ENCODE peak calls at places on chromosome 10, in six cellular contexts. B is colonic mucosa, H is ovary, D is mucosa of descending colon, Z is lower lobe of right lung, F is heart left ventricle. V is an unnamed sample.

GRCh38 chr10:131726460-131726861 is 174.3 kb upstream of the PPP2R2D start:
- DNase-seq in B (peak), H (peak), F (peak), D (no peak), Z (peak), V (peak)

GRCh38 chr10:88291289-88292184 is 291.6 kb downstream of the RNLS start:
- DNase-seq in D (no peak), F (no peak), Z (no peak), H (no peak), B (no peak), V (no peak)

GRCh38 chr10:75959209-75959608 is 527.8 kb downstream of the LRMDA start:
- DNase-seq in D (no peak), Z (no peak), B (no peak), F (no peak), H (no peak), V (no peak)

GRCh38 chr10:122342293-122343134 is 32.0 kb upstream of the PLEKHA1 start:
- DNase-seq in Z (no peak), F (no peak), B (peak), D (no peak), H (peak), V (no peak)

GRCh38 chr10:26503911-26504310 is 65.8 kb downstream of the APBB1IP start:
- DNase-seq in H (no peak), B (no peak), D (no peak), Z (no peak), F (no peak), V (no peak)

GRCh38 chr10:96720422-96721206 is at the start of gene PIK3AP1:
- DNase-seq in F (peak), Z (peak), B (peak), H (peak), D (peak), V (peak)

GRCh38 chr10:86291616-86292340 is 74.8 kb downstream of the GRID1 start:
- DNase-seq in F (no peak), B (peak), D (no peak), H (no peak), Z (no peak), V (peak)

GRCh38 chr10:132699411-132700167 is 86.4 kb downstream of the NKX6-2 start:
- DNase-seq in H (no peak), Z (peak), B (no peak), D (peak), F (peak), V (peak)

GRCh38 chr10:61785410-61786105 is 115.9 kb upstream of the ARID5B start:
- DNase-seq in D (no peak), H (no peak), F (no peak), Z (no peak), B (no peak), V (no peak)

GRCh38 chr10:60043561-60043960 is 137.2 kb upstream of the CCDC6 start:
- DNase-seq in Z (no peak), H (no peak), B (peak), D (no peak), F (no peak), V (no peak)

GRCh38 chr10:97640868-97641811 is 669 bp downstream of the PI4K2A start:
- DNase-seq in D (peak), B (peak), F (peak), H (peak), Z (peak), V (peak)

GRCh38 chr10:33335800-33336605 is 1.5 kb upstream of the NRP1 start:
- DNase-seq in Z (peak), D (peak), F (peak), H (peak), B (peak), V (peak)

GRCh38 chr10:88042162-88043100 is 179.0 kb downstream of the PTEN start:
- DNase-seq in H (no peak), B (no peak), D (no peak), F (no peak), Z (peak), V (no peak)

GRCh38 chr10:6621536-6621935 is 41.5 kb upstream of the PRKCQ start:
- DNase-seq in D (no peak), Z (no peak), F (no peak), H (no peak), B (no peak), V (no peak)

GRCh38 chr10:116829711-116830110 is 19.6 kb upstream of the ENO4 start:
- DNase-seq in D (no peak), H (no peak), F (no peak), Z (no peak), B (no peak), V (no peak)

GRCh38 chr10:118139321-118139720 is 92.6 kb upstream of the RAB11FIP2 start:
- DNase-seq in F (no peak), H (no peak), B (no peak), Z (no peak), D (no peak), V (no peak)

GRCh38 chr10:51832652-51833383 is 133.4 kb upstream of the CSTF2T start:
- DNase-seq in F (peak), Z (no peak), B (no peak), H (no peak), D (no peak), V (no peak)

GRCh38 chr10:59557052-59557451 is 152.6 kb downstream of the SLC16A9 start:
- DNase-seq in H (no peak), F (no peak), D (no peak), B (no peak), Z (no peak), V (no peak)

GRCh38 chr10:95229724-95230627 is 35.9 kb downstream of the ACSM6 start:
- DNase-seq in H (no peak), F (no peak), Z (no peak), B (no peak), D (no peak), V (no peak)

GRCh38 chr10:114995468-114995867 is 57.5 kb downstream of the TRUB1 start:
- DNase-seq in H (no peak), B (no peak), F (no peak), Z (no peak), D (no peak), V (no peak)

GRCh38 chr10:60827791-60828488 is 49.7 kb downstream of the CDK1 start:
- DNase-seq in D (no peak), Z (no peak), F (no peak), B (no peak), H (no peak), V (no peak)

GRCh38 chr10:31864834-31865518 is 63.7 kb downstream of the ARHGAP12 start:
- DNase-seq in F (no peak), Z (no peak), B (no peak), D (no peak), H (no peak), V (no peak)

GRCh38 chr10:89480047-89480446 is 55.3 kb downstream of the SLC16A12 start:
- DNase-seq in Z (no peak), D (no peak), F (peak), H (no peak), B (no peak), V (no peak)

GRCh38 chr10:132434405-132435005 is 37.5 kb downstream of the PWWP2B start:
- DNase-seq in B (peak), H (no peak), D (peak), Z (peak), F (no peak), V (peak)

GRCh38 chr10:70599791-70600190 is 2.8 kb downstream of the PRF1 start:
- DNase-seq in Z (no peak), F (no peak), D (no peak), B (no peak), H (no peak), V (peak)

GRCh38 chr10:36168777-36169176 is 526.7 kb upstream of the FZD8 start:
- DNase-seq in Z (no peak), H (no peak), F (no peak), B (no peak), D (no peak), V (no peak)

GRCh38 chr10:36164556-36165504 is 522.7 kb upstream of the FZD8 start:
- DNase-seq in B (no peak), Z (no peak), F (no peak), H (no peak), D (no peak), V (no peak)

DNA sequence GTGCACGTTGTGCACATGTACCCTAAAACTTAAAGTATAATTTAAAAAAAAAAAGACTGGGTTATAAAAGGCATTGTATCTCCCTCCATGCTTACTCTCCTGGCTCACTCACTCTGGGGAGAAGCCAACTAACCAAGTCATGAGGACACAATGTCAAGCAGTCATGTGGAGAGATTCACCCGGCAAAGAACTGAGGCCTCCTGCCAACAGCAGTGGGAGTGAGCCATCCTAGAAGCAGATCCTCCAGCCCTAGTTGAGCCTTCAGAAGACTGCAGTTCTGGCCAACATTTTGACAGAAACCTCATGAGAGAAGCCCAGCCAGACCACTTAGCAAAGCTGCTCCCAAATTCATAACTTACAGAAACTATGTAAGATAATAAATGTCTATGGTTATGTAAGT is 521.7 kb upstream of the FZD8 start:
- DNase-seq in D (no peak), Z (no peak), F (no peak), B (no peak), H (no peak), V (no peak)
- TF ChIP-seq CTCF in D (no peak), Z (no peak), F (no peak), B (no peak), H (no peak), V (no peak)

GRCh38 chr10:79188154-79188763 is 119.5 kb downstream of the ZMIZ1 start:
- DNase-seq in Z (no peak), H (peak), F (no peak), D (no peak), B (peak), V (peak)
- TF ChIP-seq CTCF in Z (no peak), H (peak), F (no peak), D (no peak), B (no peak), V (no peak)

DNA sequence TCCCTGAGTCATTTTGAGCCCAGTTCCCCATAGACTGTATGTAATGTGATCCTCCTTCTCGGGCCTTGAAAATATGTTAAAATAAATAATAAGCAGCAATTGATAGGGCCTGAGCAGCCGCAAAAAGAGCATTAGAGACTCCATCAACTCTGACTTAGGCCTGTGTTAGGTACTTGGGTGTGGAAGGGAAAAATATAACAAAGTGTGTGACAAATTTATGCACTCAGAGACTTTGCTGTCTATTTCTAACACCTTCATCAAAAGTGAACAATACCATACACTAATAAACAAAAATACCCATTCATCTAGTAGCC is 31.4 kb upstream of the HABP2 start:
- DNase-seq in F (no peak), B (no peak), Z (no peak), H (no peak), D (no peak), V (no peak)
- TF ChIP-seq CTCF in F (no peak), B (no peak), Z (no peak), H (no peak), D (no peak), V (no peak)

DNA sequence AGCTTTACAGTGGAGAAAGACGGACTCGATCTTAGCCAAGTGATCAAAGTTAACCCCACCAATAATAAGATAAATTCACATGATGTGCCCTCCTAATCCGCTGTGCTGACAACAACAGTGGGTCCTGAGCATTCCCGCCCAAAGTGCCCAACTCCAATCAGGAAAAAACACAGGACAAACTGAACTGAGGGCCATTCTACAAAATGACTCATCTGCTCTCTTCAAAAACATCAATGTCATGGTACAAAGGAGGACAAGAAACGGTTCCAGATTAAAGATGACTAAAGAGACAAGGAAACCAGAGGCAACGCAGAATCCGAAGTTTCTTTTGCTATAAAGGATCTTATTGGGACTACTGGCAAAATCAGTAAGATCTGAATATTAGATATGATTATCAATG is 79.4 kb downstream of the CTBP2 start:
- DNase-seq in D (no peak), F (no peak), H (no peak), Z (no peak), B (no peak), V (peak)
- TF ChIP-seq CTCF in D (no peak), F (no peak), H (no peak), Z (no peak), B (no peak), V (no peak)

GRCh38 chr10:23528419-23528818 is 89.5 kb downstream of the OTUD1 start:
- DNase-seq in B (no peak), Z (no peak), F (no peak), H (no peak), D (no peak), V (no peak)

GRCh38 chr10:23533212-23533611 is 94.3 kb downstream of the OTUD1 start:
- DNase-seq in D (no peak), Z (no peak), B (no peak), F (no peak), H (no peak), V (no peak)

GRCh38 chr10:23525406-23525805 is 86.5 kb downstream of the OTUD1 start:
- DNase-seq in B (peak), H (no peak), D (no peak), F (no peak), Z (no peak), V (no peak)

GRCh38 chr10:23534328-23534727 is 95.5 kb downstream of the OTUD1 start:
- DNase-seq in D (no peak), Z (no peak), H (no peak), B (no peak), F (no peak), V (no peak)

DNA sequence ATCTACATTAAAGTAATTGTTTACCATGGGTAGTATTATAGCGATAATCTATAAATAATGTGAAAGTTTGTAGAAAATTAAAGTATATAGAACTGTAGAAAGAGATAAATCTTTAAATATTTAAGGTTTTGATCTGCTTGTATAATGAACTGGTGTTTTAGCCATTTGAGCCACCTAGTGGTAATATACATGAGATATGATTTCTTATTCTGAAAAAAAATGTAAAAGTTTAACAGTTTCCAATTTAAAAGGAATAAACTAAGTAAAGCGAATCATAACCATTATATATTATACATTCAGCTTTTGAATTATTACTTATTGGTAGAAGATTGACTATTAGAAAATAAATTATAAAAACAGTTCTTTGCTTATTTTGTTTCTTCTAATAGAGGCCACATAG is 91.2 kb downstream of the OTUD1 start:
- DNase-seq in Z (no peak), B (no peak), D (no peak), F (no peak), H (no peak), V (no peak)
- TF ChIP-seq CTCF in Z (no peak), B (peak), D (no peak), F (peak), H (peak), V (peak)

DNA sequence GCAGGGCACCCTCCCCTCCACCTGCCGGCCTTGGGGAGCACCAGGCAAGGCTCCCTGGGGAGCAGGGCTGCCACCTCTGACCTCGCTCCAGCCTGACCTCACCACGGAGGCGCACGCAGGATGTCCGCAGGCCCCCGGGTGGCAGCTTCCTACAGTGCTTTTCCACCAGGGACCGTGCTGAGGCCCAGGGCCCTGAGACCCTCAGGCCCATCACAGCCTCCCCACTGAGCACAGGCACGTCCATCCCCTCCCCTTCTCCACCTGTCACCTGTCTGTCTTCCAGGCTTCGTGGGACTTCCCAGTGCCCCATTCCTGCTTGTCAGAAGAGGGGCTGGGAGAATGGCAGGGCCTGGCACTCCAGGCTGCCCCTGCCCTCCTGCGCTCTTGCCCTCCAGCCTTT is 90.1 kb downstream of the LHPP start:
- DNase-seq in H (no peak), B (no peak), F (no peak), D (no peak), Z (no peak), V (no peak)
- TF ChIP-seq CTCF in H (no peak), B (no peak), F (no peak), D (no peak), Z (no peak), V (no peak)